ENCODE peak calls at places on chromosomes 16 and 17, in six cellular contexts. C, W, X, R, N and K are unnamed samples.

GRCh38 chr17:5800131-5800530 is 215.8 kb upstream of the NLRP1 start:
- DNase-seq in C (no peak), W (no peak), X (no peak), R (no peak), N (no peak), K (no peak)

GRCh38 chr17:32588982-32589381 is 102.2 kb downstream of the CDK5R1 start:
- DNase-seq in C (no peak), W (no peak), X (no peak), R (no peak), N (no peak), K (no peak)

GRCh38 chr17:45320931-45321461 is 4.2 kb upstream of the MAP3K14 start:
- DNase-seq in C (peak), W (peak), X (no peak), R (peak), N (no peak), K (peak)

GRCh38 chr17:60161598-60162330 is 12.0 kb downstream of the CA4 start:
- DNase-seq in C (no peak), W (no peak), X (peak), R (no peak), N (no peak), K (no peak)

GRCh38 chr17:1154704-1155103 is 25.1 kb downstream of the ABR start:
- DNase-seq in C (no peak), W (no peak), X (no peak), R (no peak), N (no peak), K (no peak)

GRCh38 chr16:8398548-8398947 is 191.8 kb downstream of the TMEM114 start:
- DNase-seq in C (no peak), W (no peak), X (no peak), R (no peak), N (no peak), K (no peak)

GRCh38 chr17:32289454-32289853 is 23.8 kb downstream of the RHBDL3 start:
- DNase-seq in C (no peak), W (no peak), X (no peak), R (no peak), N (no peak), K (no peak)

GRCh38 chr17:2406903-2407790 is 6.3 kb upstream of the MNT start:
- DNase-seq in C (no peak), W (peak), X (peak), R (no peak), N (peak), K (peak)

GRCh38 chr17:58391302-58391984 is 25.9 kb downstream of the RNF43 start:
- DNase-seq in C (no peak), W (peak), X (peak), R (no peak), N (no peak), K (peak)

GRCh38 chr17:78568494-78569115 is 8.6 kb downstream of the DNAH17 start:
- DNase-seq in C (no peak), W (no peak), X (no peak), R (no peak), N (no peak), K (peak)

GRCh38 chr16:86994651-86995171 is 322.5 kb downstream of the C16orf95 start:
- DNase-seq in C (peak), W (no peak), X (no peak), R (peak), N (no peak), K (peak)

GRCh38 chr16:54928421-54929089 is 2.1 kb upstream of the IRX5 start:
- DNase-seq in C (no peak), W (no peak), X (peak), R (no peak), N (peak), K (no peak)

GRCh38 chr17:57834146-57834741 is 15.6 kb downstream of the MRPS23 start:
- DNase-seq in C (no peak), W (no peak), X (peak), R (no peak), N (no peak), K (peak)

GRCh38 chr16:82709987-82710386 is 83.2 kb downstream of the CDH13 start:
- DNase-seq in C (no peak), W (no peak), X (no peak), R (no peak), N (no peak), K (no peak)

GRCh38 chr17:606501-607243 is 108.0 kb downstream of the VPS53 start:
- DNase-seq in C (no peak), W (peak), X (no peak), R (no peak), N (no peak), K (peak)

GRCh38 chr16:57756424-57757325 is 21.1 kb downstream of the KATNB1 start:
- DNase-seq in C (no peak), W (no peak), X (no peak), R (no peak), N (no peak), K (no peak)

GRCh38 chr16:70713342-70713741 is 27.5 kb upstream of the MTSS2 start:
- DNase-seq in C (no peak), W (no peak), X (no peak), R (no peak), N (no peak), K (no peak)

GRCh38 chr17:80414508-80414802 is 512 bp upstream of the ENDOV start:
- DNase-seq in C (no peak), W (no peak), X (no peak), R (no peak), N (no peak), K (no peak)

GRCh38 chr16:3950343-3951193 is 70.1 kb upstream of the CREBBP start:
- DNase-seq in C (peak), W (peak), X (peak), R (peak), N (no peak), K (peak)

GRCh38 chr16:528111-529011 is 849 bp downstream of the CAPN15 start:
- DNase-seq in C (no peak), W (no peak), X (peak), R (no peak), N (no peak), K (no peak)

GRCh38 chr17:74453665-74454196 is 12.7 kb upstream of the CD300A start:
- DNase-seq in C (no peak), W (no peak), X (peak), R (no peak), N (no peak), K (no peak)

GRCh38 chr17:70288540-70289290 is 119.4 kb downstream of the KCNJ2 start:
- DNase-seq in C (no peak), W (no peak), X (no peak), R (no peak), N (no peak), K (no peak)

GRCh38 chr16:74249281-74249680 is 47.3 kb upstream of the PSMD7 start:
- DNase-seq in C (no peak), W (no peak), X (no peak), R (no peak), N (no peak), K (no peak)

GRCh38 chr16:7124242-7124641 is 208.4 kb upstream of the RBFOX1 start:
- DNase-seq in C (no peak), W (no peak), X (no peak), R (no peak), N (no peak), K (no peak)

GRCh38 chr17:59669411-59669810 is 37.8 kb downstream of the PTRH2 start:
- DNase-seq in C (no peak), W (no peak), X (no peak), R (no peak), N (no peak), K (peak)

GRCh38 chr17:74736423-74737298 is at the start of gene RAB37:
- DNase-seq in C (no peak), W (no peak), X (peak), R (no peak), N (peak), K (no peak)

GRCh38 chr17:40176409-40177110 is 710 bp upstream of the RAPGEFL1 start:
- DNase-seq in C (no peak), W (no peak), X (peak), R (no peak), N (no peak), K (no peak)

GRCh38 chr16:61243954-61244353 is 792.3 kb downstream of the CDH8 start:
- DNase-seq in C (no peak), W (no peak), X (no peak), R (no peak), N (no peak), K (no peak)

GRCh38 chr16:53632526-53632925 is 71.1 kb downstream of the RPGRIP1L start:
- DNase-seq in C (no peak), W (no peak), X (no peak), R (no peak), N (no peak), K (no peak)

GRCh38 chr17:73289549-73290254 is 22.1 kb downstream of the CDC42EP4 start:
- DNase-seq in C (no peak), W (no peak), X (no peak), R (no peak), N (no peak), K (no peak)

GRCh38 chr16:2520784-2521577 is 810 bp downstream of the AMDHD2 start:
- DNase-seq in C (no peak), W (no peak), X (peak), R (no peak), N (peak), K (no peak)

GRCh38 chr16:86697715-86698114 is 119.4 kb downstream of the FOXL1 start:
- DNase-seq in C (peak), W (no peak), X (no peak), R (peak), N (no peak), K (no peak)

GRCh38 chr17:39653662-39654331 is 11.4 kb upstream of the TCAP start:
- DNase-seq in C (no peak), W (no peak), X (peak), R (no peak), N (peak), K (no peak)

GRCh38 chr17:82449883-82450356 is 632 bp downstream of the CYBC1 start:
- DNase-seq in C (no peak), W (no peak), X (no peak), R (no peak), N (no peak), K (no peak)

DNA sequence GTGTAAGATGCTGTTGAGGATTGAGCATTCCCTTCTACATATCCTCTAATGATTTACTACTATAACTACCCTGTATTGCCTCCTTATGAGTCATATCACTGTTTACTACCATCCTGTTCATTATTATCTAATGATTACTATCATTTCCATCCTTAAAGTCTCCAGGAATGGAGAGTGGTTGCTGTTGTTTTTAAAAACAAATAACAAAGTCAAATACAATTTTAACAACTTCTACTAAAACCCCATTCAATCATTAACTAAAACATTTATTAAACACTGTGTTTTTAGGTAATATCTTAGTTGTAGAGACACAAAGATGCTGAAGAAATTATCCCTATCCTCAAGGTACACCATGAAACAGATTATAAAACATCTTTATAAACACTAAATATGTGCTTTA is 126.9 kb downstream of the BRIP1 start:
- DNase-seq in C (no peak), W (no peak), X (no peak), R (no peak), N (no peak), K (no peak)
- TF ChIP-seq CTCF in C (no peak), W (no peak), X (no peak), R (no peak), N (no peak), K (no peak)

GRCh38 chr17:4560837-4561241 is 462 bp upstream of the GGT6 start:
- DNase-seq in C (no peak), W (no peak), X (no peak), R (no peak), N (no peak), K (no peak)
- TF ChIP-seq CTCF in C (no peak), W (peak), X (no peak), R (peak), N (no peak), K (peak)

DNA sequence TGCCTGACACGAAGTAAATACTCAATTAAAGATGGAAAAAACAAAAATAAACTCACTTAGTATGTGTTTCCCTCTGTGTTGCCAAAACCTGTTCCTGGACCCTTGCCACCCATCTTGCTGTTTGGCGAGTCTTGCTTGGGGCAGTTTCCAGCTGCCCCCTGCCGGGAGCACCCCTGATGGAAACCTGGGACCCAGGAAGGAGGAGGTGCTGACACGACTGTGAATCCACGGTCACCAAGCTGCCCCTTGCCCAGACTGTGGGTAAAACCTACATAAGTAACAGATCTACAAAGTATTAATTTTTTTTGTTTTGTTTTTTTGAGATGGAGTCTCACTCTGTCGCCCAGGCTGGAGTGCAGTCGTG is 50.1 kb upstream of the SIAH1 start:
- DNase-seq in C (no peak), W (no peak), X (no peak), R (no peak), N (no peak), K (no peak)
- TF ChIP-seq CTCF in C (no peak), W (no peak), X (no peak), R (peak), N (no peak), K (no peak)

DNA sequence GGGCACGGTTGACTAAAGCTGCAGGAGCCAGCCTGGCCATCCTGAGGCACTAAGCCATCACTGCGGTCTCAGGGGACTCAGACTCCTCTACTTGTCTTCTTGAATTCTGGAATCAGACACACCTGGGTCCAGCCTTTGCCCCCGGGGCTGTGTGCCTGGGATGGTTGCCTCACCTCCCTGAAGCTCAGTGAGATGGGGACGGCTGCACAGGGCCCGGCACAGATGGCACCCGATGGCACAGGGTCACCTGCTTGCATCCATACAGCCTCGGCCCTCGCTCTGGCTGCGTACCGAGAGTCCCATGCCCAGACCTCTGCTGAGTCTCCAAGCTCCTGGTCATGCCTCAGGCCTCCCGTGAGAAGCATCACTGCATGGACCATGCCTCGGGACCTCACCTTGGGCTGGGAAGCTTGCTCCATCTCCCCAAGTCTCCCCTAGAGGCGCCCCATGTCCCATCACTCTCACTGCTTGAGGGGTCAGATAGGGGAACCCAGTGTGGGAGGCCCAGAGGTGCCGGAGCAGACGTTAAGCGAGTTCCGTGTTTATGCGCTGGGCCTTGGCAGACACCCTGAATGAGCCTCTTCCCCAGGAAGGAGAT is 316.3 kb downstream of the SEC14L1 start:
- DNase-seq in C (no peak), W (no peak), X (no peak), R (no peak), N (no peak), K (no peak)
- TF ChIP-seq CTCF in C (no peak), W (no peak), X (no peak), R (no peak), N (no peak), K (no peak)